ENCODE peak calls at places on chromosomes 3 and 15, in nine cellular contexts. W is lung microvascular endothelial cell; D is CD8-positive, alpha-beta memory T cell; H is fibroblast of the conjunctiva; I is AML-193; T is endothelial cell; U is NCI-H82; P is neural progenitor cell; A is sciatic nerve. V is an unnamed sample.

GRCh38 chr3:108062051-108062450 is 28.8 kb downstream of the CD47 start:
- DNase-seq in U (no peak), H (no peak), A (no peak), W (no peak), I (peak), P (no peak), D (no peak), T (no peak), V (peak)

GRCh38 chr3:14329116-14329830 is 73.1 kb upstream of the SLC6A6 start:
- DNase-seq in D (no peak), W (peak), I (no peak), U (no peak), A (no peak), H (no peak), P (peak), T (no peak), V (no peak)

GRCh38 chr15:68503213-68503612 is 71.2 kb upstream of the ITGA11 start:
- DNase-seq in I (no peak), D (no peak), P (no peak), W (no peak), H (no peak), U (no peak), T (no peak), A (no peak), V (no peak)

GRCh38 chr3:114941626-114942309 is 205.3 kb downstream of the ZBTB20 start:
- DNase-seq in A (no peak), U (no peak), T (no peak), D (no peak), W (no peak), H (no peak), I (no peak), P (no peak), V (no peak)

GRCh38 chr15:40308844-40309189 is 1.1 kb upstream of the PLCB2 start:
- DNase-seq in U (peak), H (no peak), I (peak), T (no peak), D (no peak), W (no peak), P (no peak), A (no peak), V (no peak)

GRCh38 chr3:78856164-78856563 is 911.6 kb downstream of the ROBO1 start:
- DNase-seq in D (no peak), P (no peak), I (no peak), W (no peak), H (no peak), T (no peak), U (no peak), A (no peak), V (no peak)

GRCh38 chr3:138833908-138834358 is 795 bp downstream of the PIK3CB start:
- DNase-seq in I (peak), A (no peak), T (peak), H (no peak), W (no peak), U (peak), D (no peak), P (peak), V (peak)

GRCh38 chr3:143330316-143330868 is 210.8 kb downstream of the CHST2 start:
- DNase-seq in P (no peak), T (no peak), I (no peak), D (no peak), U (peak), A (no peak), H (no peak), W (no peak), V (no peak)

GRCh38 chr15:58952751-58953150 is 19.3 kb upstream of the SLTM start:
- DNase-seq in W (peak), U (no peak), H (no peak), D (no peak), A (no peak), P (no peak), T (no peak), I (no peak), V (no peak)

GRCh38 chr3:154835638-154836037 is 244.5 kb upstream of the MME start:
- DNase-seq in D (no peak), H (no peak), P (no peak), W (no peak), A (no peak), T (no peak), I (no peak), U (no peak), V (no peak)

GRCh38 chr3:8900065-8900464 is 63.2 kb downstream of the RAD18 start:
- DNase-seq in I (no peak), U (no peak), T (no peak), P (no peak), W (no peak), D (no peak), A (no peak), H (no peak), V (no peak)

GRCh38 chr3:48784426-48785120 is 63.1 kb downstream of the PRKAR2A start:
- DNase-seq in W (no peak), H (no peak), P (no peak), A (no peak), I (no peak), D (no peak), U (no peak), T (no peak), V (no peak)

GRCh38 chr3:49638445-49638844 is 35.7 kb upstream of the APEH start:
- DNase-seq in I (no peak), U (no peak), T (no peak), P (no peak), D (no peak), A (no peak), H (no peak), W (no peak), V (no peak)

GRCh38 chr15:70508561-70509281 is 254.6 kb downstream of the UACA start:
- DNase-seq in H (peak), T (no peak), I (no peak), W (peak), P (peak), A (no peak), U (no peak), D (no peak), V (no peak)

GRCh38 chr3:9747267-9747666 is 2.5 kb upstream of the OGG1 start:
- DNase-seq in H (no peak), D (no peak), I (no peak), W (peak), U (no peak), T (no peak), P (no peak), A (no peak), V (no peak)

GRCh38 chr3:89419647-89420141 is 312.3 kb downstream of the EPHA3 start:
- DNase-seq in W (no peak), D (no peak), T (no peak), H (no peak), A (no peak), P (no peak), U (no peak), I (no peak), V (no peak)

GRCh38 chr3:78988324-78988723 is 779.5 kb downstream of the ROBO1 start:
- DNase-seq in P (no peak), W (no peak), I (no peak), U (peak), A (no peak), T (no peak), D (no peak), H (no peak), V (no peak)

GRCh38 chr15:55823191-55823670 is 80.3 kb upstream of the PRTG start:
- DNase-seq in T (no peak), H (peak), P (no peak), W (peak), I (no peak), D (no peak), U (peak), A (no peak), V (no peak)

GRCh38 chr15:78727561-78727960 is 83.7 kb downstream of the ADAMTS7 start:
- DNase-seq in U (no peak), T (no peak), P (peak), W (peak), H (no peak), D (no peak), A (no peak), I (no peak), V (no peak)

GRCh38 chr3:34626699-34627098 is 828.3 kb downstream of the PDCD6IP start:
- DNase-seq in D (no peak), U (no peak), H (no peak), T (no peak), I (no peak), P (no peak), A (no peak), W (no peak), V (no peak)

GRCh38 chr15:53791616-53792015 is 32.2 kb upstream of the WDR72 start:
- DNase-seq in H (no peak), U (no peak), D (no peak), T (no peak), W (no peak), P (no peak), A (no peak), I (no peak), V (no peak)

GRCh38 chr15:36024066-36024465 is 478.1 kb upstream of the DPH6 start:
- DNase-seq in W (no peak), U (peak), I (no peak), H (no peak), P (no peak), D (no peak), A (no peak), T (no peak), V (no peak)